ENCODE peak calls at places on chromosomes 13 and 19, in four cellular contexts. H is activated effector memory CD4-positive, alpha-beta T cell treated with Interleukin-2 at 50 U/mL for 16 hours; P is CD4-positive, CD25-positive, alpha-beta regulatory T cell; R is effector CD4-positive, alpha-beta T cell. A is an unnamed sample.

GRCh38 chr13:102721800-102722231 is 27.0 kb upstream of the METTL21C start:
- DNase-seq in H (no peak), P (no peak), R (no peak), A (peak)

GRCh38 chr13:22662771-22663170 is 518.0 kb upstream of the SGCG start:
- DNase-seq in H (no peak), P (no peak), R (no peak), A (no peak)

GRCh38 chr19:5627395-5627904 is 4.6 kb downstream of the SAFB start:
- DNase-seq in H (no peak), P (no peak), R (no peak), A (no peak)

GRCh38 chr13:26946675-26947342 is 186.2 kb upstream of the GPR12 start:
- DNase-seq in H (no peak), P (no peak), R (no peak), A (peak)

GRCh38 chr19:20840371-20840770 is 64.3 kb downstream of the ZNF66 start:
- DNase-seq in H (no peak), P (no peak), R (no peak), A (no peak)

GRCh38 chr19:41706741-41707501 is 1.5 kb upstream of the CEACAM5 start:
- DNase-seq in H (peak), P (peak), R (peak), A (no peak)

GRCh38 chr19:55632463-55632834 is 8.1 kb upstream of the ZNF784 start:
- DNase-seq in H (peak), P (peak), R (peak), A (no peak)

GRCh38 chr19:11410682-11411081 is 8.4 kb downstream of the RGL3 start:
- DNase-seq in H (no peak), P (no peak), R (no peak), A (no peak)

GRCh38 chr13:47184311-47184710 is 287.5 kb upstream of the HTR2A start:
- DNase-seq in H (no peak), P (no peak), R (no peak), A (peak)

GRCh38 chr19:16894080-16894479 is 5.3 kb downstream of the F2RL3 start:
- DNase-seq in H (no peak), P (no peak), R (no peak), A (no peak)